ENCODE peak calls at places on chromosomes 11 and 22, in eight cellular contexts. O is H1, V is HCT116, P is K562, J is HepG2, C is endothelial cell of umbilical vein, L is SK-N-SH, G is GM12878. E is an unnamed sample.

GRCh38 chr11:11618973-11619435 is 2.8 kb downstream of the GALNT18 start:
- DNase-seq in J (peak), G (no peak), P (no peak), C (no peak), O (no peak), L (no peak), V (no peak), E (no peak)

GRCh38 chr11:109864161-109864661 is 229.0 kb upstream of the ZC3H12C start:
- DNase-seq in P (no peak), J (no peak), G (peak), C (no peak), O (no peak), L (no peak), V (peak), E (no peak)

GRCh38 chr11:64771861-64772260 is 6.5 kb downstream of the SF1 start:
- DNase-seq in O (no peak), J (no peak), C (no peak), P (no peak), G (no peak), V (no peak), L (no peak), E (no peak)

GRCh38 chr11:73983764-73984543 is 1.3 kb upstream of the UCP2 start:
- DNase-seq in L (peak), P (no peak), G (no peak), J (no peak), V (no peak), O (no peak), C (no peak), E (no peak)

GRCh38 chr22:29780220-29780619 is 13.1 kb downstream of the UQCR10 start:
- DNase-seq in G (no peak), P (no peak), V (no peak), J (no peak), O (no peak), L (no peak), C (no peak), E (no peak)

GRCh38 chr22:19807161-19807913 is 46.8 kb downstream of the TBX1 start:
- DNase-seq in G (no peak), L (peak), O (no peak), C (no peak), P (no peak), J (no peak), V (no peak), E (no peak)

GRCh38 chr11:10941429-10941828 is 83.6 kb upstream of the ZBED5 start:
- DNase-seq in O (no peak), J (no peak), P (no peak), L (no peak), V (no peak), G (no peak), C (no peak), E (no peak)

GRCh38 chr11:2259897-2260451 is 10.4 kb downstream of the ASCL2 start:
- DNase-seq in L (no peak), C (no peak), P (no peak), J (no peak), G (no peak), V (no peak), O (no peak), E (no peak)

DNA sequence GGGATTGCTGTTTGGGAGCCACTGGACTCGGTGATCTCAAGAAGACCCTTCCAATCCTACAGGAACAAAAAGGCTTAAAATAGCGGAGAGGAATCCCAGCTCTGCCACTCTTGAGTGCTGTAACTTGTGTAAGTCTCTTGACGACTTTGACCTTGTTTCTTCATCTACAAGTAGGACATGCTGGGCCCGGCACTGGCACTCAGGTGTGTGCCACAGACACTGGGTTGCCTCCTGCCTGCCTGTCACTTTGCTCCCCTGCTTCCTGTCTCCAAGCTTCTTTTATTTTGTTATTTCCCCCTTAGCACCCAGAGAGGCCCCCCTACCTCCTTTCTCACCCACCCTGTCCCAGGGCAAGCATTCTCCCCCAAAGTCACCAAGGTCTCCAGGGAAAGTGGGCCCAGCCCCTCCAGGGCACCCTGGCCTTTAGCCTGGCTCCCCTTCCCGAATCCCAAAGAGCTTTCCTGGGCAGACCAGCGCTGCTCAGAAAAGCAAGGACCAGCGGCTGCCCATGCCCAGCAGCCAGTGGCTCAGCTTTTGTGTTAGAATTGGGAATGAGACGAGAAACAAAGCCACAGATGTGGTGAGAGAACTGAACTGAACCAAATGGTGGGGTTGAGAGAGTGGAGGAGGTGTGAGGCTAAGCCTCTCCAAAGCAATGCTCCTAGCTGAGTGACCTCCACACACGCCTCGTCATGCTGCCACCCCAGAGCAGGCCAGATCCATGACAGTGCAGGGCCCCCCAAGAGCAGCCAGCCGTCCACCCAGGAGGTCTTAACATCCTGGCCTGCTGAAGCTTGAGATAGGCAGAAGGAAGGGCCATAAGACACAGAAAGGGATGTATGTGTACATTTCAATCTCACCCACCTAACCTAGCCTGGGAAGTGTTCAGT is 4.5 kb downstream of the TRIM29 start:
- DNase-seq in G (no peak), O (peak), C (no peak), V (no peak), J (no peak), L (peak), P (no peak), E (no peak)
- H3K9ac ChIP-seq in G (no peak), O (no peak), C (no peak), V (no peak), J (no peak), L (no peak), P (no peak), E (no peak)

GRCh38 chr22:25203082-25203481 is 3.4 kb downstream of the CRYBB3 start:
- DNase-seq in G (no peak), P (no peak), V (no peak), O (no peak), J (no peak), L (no peak), C (no peak), E (no peak)
- TF ChIP-seq POLR2AphosphoS5 in G (no peak), P (no peak), V (no peak), O (no peak), J (no peak), L (no peak), C (no peak), E (no peak)

GRCh38 chr11:90650124-90650523 is 427.3 kb upstream of the CHORDC1 start:
- DNase-seq in C (no peak), J (no peak), P (no peak), L (no peak), O (no peak), V (no peak), G (no peak), E (no peak)

GRCh38 chr11:90646706-90647105 is 423.9 kb upstream of the CHORDC1 start:
- DNase-seq in O (no peak), P (no peak), L (no peak), J (no peak), V (no peak), G (no peak), C (no peak), E (no peak)

GRCh38 chr11:90646266-90646665 is 423.4 kb upstream of the CHORDC1 start:
- DNase-seq in P (no peak), O (no peak), J (no peak), G (no peak), V (no peak), C (no peak), L (no peak), E (no peak)
- H3K9ac ChIP-seq in P (no peak), O (no peak), J (no peak), G (no peak), V (no peak), C (no peak), L (no peak), E (no peak)

GRCh38 chr11:32440920-32441319 is 5.6 kb upstream of the WT1 start:
- DNase-seq in L (no peak), C (no peak), J (no peak), O (no peak), P (no peak), V (no peak), G (no peak), E (no peak)
- TF ChIP-seq POLR2AphosphoS5 in L (no peak), C (no peak), J (no peak), O (no peak), P (no peak), V (no peak), G (no peak), E (no peak)

GRCh38 chr11:47983464-47984397 is 3.4 kb downstream of the PTPRJ start:
- DNase-seq in V (no peak), L (no peak), G (no peak), C (no peak), J (no peak), P (no peak), O (no peak), E (no peak)
- H3K9ac ChIP-seq in V (peak), L (peak), G (peak), C (no peak), J (no peak), P (peak), O (no peak), E (no peak)

GRCh38 chr11:27012254-27012921 is 18.5 kb downstream of the FIBIN start:
- DNase-seq in P (no peak), V (no peak), L (peak), J (no peak), C (peak), O (no peak), G (no peak), E (no peak)

GRCh38 chr11:27013741-27014415 is 20.0 kb downstream of the FIBIN start:
- DNase-seq in V (no peak), L (no peak), G (no peak), O (no peak), J (no peak), P (no peak), C (no peak), E (no peak)

GRCh38 chr11:27008811-27009535 is 15.1 kb downstream of the FIBIN start:
- DNase-seq in O (no peak), P (no peak), L (no peak), C (no peak), J (no peak), V (no peak), G (no peak), E (no peak)

GRCh38 chr11:27011560-27012253 is 17.8 kb downstream of the FIBIN start:
- DNase-seq in C (no peak), O (no peak), P (no peak), J (no peak), L (no peak), G (no peak), V (no peak), E (no peak)
- TF ChIP-seq POLR2AphosphoS5 in C (no peak), O (no peak), P (no peak), J (no peak), L (no peak), G (no peak), V (no peak), E (no peak)

DNA sequence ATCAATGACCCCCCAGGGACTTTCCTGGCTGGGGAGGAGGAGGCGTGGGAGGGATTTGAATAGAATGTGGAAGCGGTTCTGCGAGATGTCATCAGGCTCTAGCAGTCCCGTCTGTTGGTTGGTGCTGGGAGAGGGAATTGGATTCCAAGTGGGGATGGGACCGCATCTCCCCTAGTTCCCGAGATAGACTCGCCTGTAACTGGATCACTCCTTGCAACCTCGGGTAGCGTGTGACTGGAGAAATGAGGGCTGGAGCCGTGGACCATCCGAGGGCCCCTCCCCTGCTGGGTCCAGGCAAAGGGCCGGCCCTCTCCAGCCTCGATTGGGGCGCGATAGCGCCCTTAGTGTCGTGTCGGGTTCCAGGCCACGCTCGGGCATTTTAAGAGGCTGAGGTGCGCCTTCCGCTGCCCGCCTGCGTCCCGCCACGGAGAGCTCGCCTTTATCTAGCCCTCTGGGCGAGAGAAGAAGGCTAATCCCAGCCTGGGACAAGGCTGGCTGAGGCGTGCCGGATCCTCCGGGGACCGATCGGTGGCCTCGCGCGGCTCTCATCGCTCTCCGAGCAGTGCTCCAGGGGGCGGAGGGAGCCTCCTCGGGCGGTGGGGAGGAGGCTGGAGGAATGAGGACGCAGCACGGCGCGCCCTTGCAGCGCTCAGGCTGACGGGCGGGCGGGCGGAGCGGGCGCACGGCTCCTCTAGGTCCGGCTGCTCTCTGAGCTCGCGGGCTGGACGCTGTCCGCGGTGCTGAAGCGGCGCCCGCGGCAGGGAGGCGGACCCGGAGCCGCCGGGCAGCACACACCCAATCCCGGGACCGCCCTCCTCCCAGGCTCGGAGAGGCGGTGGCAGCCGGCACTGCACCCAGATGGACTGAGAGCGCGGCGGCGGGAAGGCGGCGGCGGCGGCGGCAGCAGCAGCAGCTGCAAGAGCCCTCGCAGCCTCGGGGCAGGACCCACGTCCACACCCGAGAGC is 107.8 kb downstream of the OSBP2 start:
- DNase-seq in J (peak), G (no peak), P (peak), L (peak), C (peak), V (peak), O (peak), E (no peak)
- H3K9ac ChIP-seq in J (no peak), G (no peak), P (no peak), L (no peak), C (no peak), V (peak), O (no peak), E (no peak)

DNA sequence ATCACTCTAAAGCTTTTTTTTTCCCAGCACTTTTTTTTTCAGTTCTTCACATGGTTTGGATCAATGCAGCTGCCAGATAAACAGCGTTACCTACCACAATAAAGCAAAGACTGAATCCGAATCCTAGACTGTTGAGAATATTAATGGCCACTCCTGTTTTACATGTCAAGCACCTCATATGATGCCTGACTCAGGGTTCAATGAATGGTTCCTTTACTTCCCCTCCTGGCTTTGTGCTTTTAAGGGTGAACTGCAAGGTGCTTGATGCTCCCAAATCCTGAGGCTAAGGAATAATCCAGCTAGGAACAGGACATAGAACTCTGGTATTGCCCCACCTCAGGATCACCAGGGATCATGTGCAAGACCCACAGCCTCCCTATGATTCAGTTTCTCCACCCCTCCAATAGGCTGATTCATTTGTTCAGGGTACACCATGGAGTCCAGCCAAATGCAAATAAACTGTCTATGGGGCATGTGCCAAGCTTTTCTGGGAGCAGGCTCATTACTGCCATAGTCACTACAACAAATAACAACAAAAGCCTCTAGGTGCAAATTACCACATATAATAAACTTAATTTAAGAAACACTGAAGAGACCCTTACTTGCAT is 104.3 kb downstream of the GAB2 start:
- DNase-seq in V (peak), G (no peak), O (no peak), P (no peak), L (no peak), C (peak), J (peak), E (no peak)
- TF ChIP-seq POLR2AphosphoS5 in V (no peak), G (no peak), O (no peak), P (no peak), L (no peak), C (no peak), J (no peak), E (no peak)

GRCh38 chr11:47524200-47524874 is 28.6 kb downstream of the CELF1 start:
- DNase-seq in P (no peak), V (no peak), J (no peak), L (peak), G (no peak), C (peak), O (no peak), E (no peak)
- H3K9ac ChIP-seq in P (peak), V (peak), J (peak), L (peak), G (peak), C (peak), O (peak), E (no peak)

E was measured in SK-N-MC.